ENCODE peak calls at places on chromosomes 1 and 21, in nine cellular contexts. One of them, this sample, is unnamed. For H3K9me3, the result is how much of the 10 kb centered on the place peaks cover.

GRCh38 chr1:33152685-33153432 is 29.0 kb downstream of the TRIM62 start:
- DNase-seq in prostate gland: peak
- DNase-seq in ovary: peak
- DNase-seq in H9: peak
- DNase-seq in transverse colon: no peak
- DNase-seq in uterus: peak
- DNase-seq in tibial nerve: peak
- DNase-seq in fibroblast of lung: no peak
- DNase-seq in PC-9: no peak
- DNase-seq in this sample: no peak

GRCh38 chr1:7385471-7386225 is 385.4 kb upstream of the VAMP3 start:
- DNase-seq in transverse colon: no peak
- DNase-seq in H9: peak
- DNase-seq in tibial nerve: no peak
- DNase-seq in prostate gland: no peak
- DNase-seq in uterus: no peak
- DNase-seq in ovary: no peak
- DNase-seq in fibroblast of lung: no peak
- DNase-seq in PC-9: no peak
- DNase-seq in this sample: no peak

GRCh38 chr1:219422811-219423598 is 189.9 kb downstream of the ZC3H11B start:
- DNase-seq in ovary: no peak
- DNase-seq in fibroblast of lung: peak
- DNase-seq in transverse colon: no peak
- DNase-seq in tibial nerve: no peak
- DNase-seq in uterus: no peak
- DNase-seq in H9: no peak
- DNase-seq in prostate gland: no peak
- DNase-seq in PC-9: no peak
- DNase-seq in this sample: no peak

GRCh38 chr1:200628223-200628868 is 7.8 kb upstream of the KIF14 start:
- DNase-seq in H9: no peak
- DNase-seq in transverse colon: peak
- DNase-seq in uterus: no peak
- DNase-seq in tibial nerve: no peak
- DNase-seq in ovary: no peak
- DNase-seq in prostate gland: no peak
- DNase-seq in PC-9: no peak
- DNase-seq in fibroblast of lung: no peak
- DNase-seq in this sample: no peak

GRCh38 chr1:64499966-64500365 is 30.0 kb downstream of the CACHD1 start:
- DNase-seq in fibroblast of lung: no peak
- DNase-seq in prostate gland: no peak
- DNase-seq in uterus: no peak
- DNase-seq in transverse colon: no peak
- DNase-seq in tibial nerve: no peak
- DNase-seq in H9: peak
- DNase-seq in ovary: no peak
- DNase-seq in PC-9: no peak
- DNase-seq in this sample: peak

GRCh38 chr1:29415156-29415830 is 179.0 kb downstream of the PTPRU start:
- DNase-seq in prostate gland: no peak
- DNase-seq in H9: peak
- DNase-seq in transverse colon: no peak
- DNase-seq in tibial nerve: no peak
- DNase-seq in fibroblast of lung: peak
- DNase-seq in PC-9: no peak
- DNase-seq in uterus: no peak
- DNase-seq in ovary: no peak
- DNase-seq in this sample: peak

GRCh38 chr1:156098782-156099181 is 15.7 kb upstream of the LMNA start:
- DNase-seq in transverse colon: no peak
- DNase-seq in H9: no peak
- DNase-seq in tibial nerve: no peak
- DNase-seq in ovary: no peak
- DNase-seq in prostate gland: no peak
- DNase-seq in fibroblast of lung: no peak
- DNase-seq in PC-9: no peak
- DNase-seq in uterus: no peak
- DNase-seq in this sample: no peak

GRCh38 chr1:119631433-119632102 is 16.5 kb downstream of the ZNF697 start:
- DNase-seq in tibial nerve: peak
- DNase-seq in ovary: peak
- DNase-seq in PC-9: no peak
- DNase-seq in prostate gland: peak
- DNase-seq in H9: peak
- DNase-seq in uterus: peak
- DNase-seq in fibroblast of lung: peak
- DNase-seq in transverse colon: peak
- DNase-seq in this sample: no peak

GRCh38 chr1:162206300-162206699 is 136.8 kb downstream of the NOS1AP start:
- DNase-seq in tibial nerve: no peak
- DNase-seq in fibroblast of lung: no peak
- DNase-seq in ovary: no peak
- DNase-seq in prostate gland: no peak
- DNase-seq in transverse colon: no peak
- DNase-seq in PC-9: no peak
- DNase-seq in H9: no peak
- DNase-seq in uterus: no peak
- DNase-seq in this sample: no peak

GRCh38 chr21:45151484-45152115 is 77.2 kb downstream of the ADARB1 start:
- DNase-seq in transverse colon: no peak
- DNase-seq in fibroblast of lung: no peak
- DNase-seq in PC-9: no peak
- DNase-seq in tibial nerve: no peak
- DNase-seq in uterus: no peak
- DNase-seq in prostate gland: no peak
- DNase-seq in H9: peak
- DNase-seq in ovary: no peak
- DNase-seq in this sample: no peak

DNA sequence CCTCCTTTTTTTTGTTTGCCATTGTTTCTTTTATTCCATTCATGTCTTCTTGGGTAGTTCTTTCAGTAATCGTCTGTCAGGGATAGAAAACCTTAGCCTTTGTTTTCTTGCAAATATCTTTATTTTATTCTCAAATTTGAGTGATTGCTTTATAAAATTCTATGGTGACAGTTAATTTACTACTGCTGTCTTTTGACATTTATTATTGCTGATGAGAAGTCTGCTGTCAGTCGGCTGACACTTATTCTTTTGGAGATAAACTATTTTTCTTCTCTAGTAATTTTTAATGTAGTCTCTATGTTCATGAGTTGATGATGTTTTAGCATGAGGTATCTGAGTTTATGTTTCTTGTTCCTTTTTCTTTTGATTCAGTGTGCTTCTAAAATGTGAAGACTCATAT is 983.8 kb downstream of the TTLL7 start:
- DNase-seq in ovary: no peak
- DNase-seq in transverse colon: no peak
- DNase-seq in H9: no peak
- DNase-seq in tibial nerve: no peak
- DNase-seq in prostate gland: no peak
- DNase-seq in PC-9: no peak
- DNase-seq in uterus: no peak
- DNase-seq in fibroblast of lung: no peak
- DNase-seq in this sample: no peak
- H3K9me3 ChIP-seq in ovary: under half
- H3K9me3 ChIP-seq in transverse colon: under half
- H3K9me3 ChIP-seq in H9: under half
- H3K9me3 ChIP-seq in tibial nerve: under half
- H3K9me3 ChIP-seq in prostate gland: under half
- H3K9me3 ChIP-seq in PC-9: under half
- H3K9me3 ChIP-seq in uterus: under half
- H3K9me3 ChIP-seq in fibroblast of lung: under half
- H3K9me3 ChIP-seq in this sample: under half

DNA sequence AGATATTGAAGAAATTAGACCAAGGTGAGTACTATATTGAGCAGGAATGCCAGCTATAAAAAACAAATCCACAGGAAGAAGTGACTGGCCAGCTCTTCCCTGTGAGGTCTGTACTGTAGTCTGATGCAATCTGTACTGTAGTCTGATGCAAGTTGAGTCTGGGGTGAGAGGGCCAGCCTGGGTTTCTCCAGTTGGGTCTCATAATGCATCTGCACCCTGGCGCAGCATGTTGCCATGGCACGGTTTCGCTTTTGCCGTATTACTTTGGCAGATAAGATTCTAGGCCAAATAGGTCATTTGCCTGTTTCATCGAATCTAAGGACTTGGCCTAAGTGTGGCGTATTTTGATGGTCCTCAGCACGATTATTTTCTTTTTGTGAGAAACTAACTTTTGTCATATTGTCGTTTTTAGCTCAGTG is 24.4 kb upstream of the PGD start:
- DNase-seq in fibroblast of lung: no peak
- DNase-seq in ovary: no peak
- DNase-seq in tibial nerve: no peak
- DNase-seq in H9: no peak
- DNase-seq in transverse colon: no peak
- DNase-seq in PC-9: no peak
- DNase-seq in prostate gland: no peak
- DNase-seq in uterus: no peak
- DNase-seq in this sample: no peak
- H3K9me3 ChIP-seq in fibroblast of lung: under half
- H3K9me3 ChIP-seq in ovary: under half
- H3K9me3 ChIP-seq in tibial nerve: under half
- H3K9me3 ChIP-seq in H9: under half
- H3K9me3 ChIP-seq in transverse colon: under half
- H3K9me3 ChIP-seq in PC-9: under half
- H3K9me3 ChIP-seq in prostate gland: under half
- H3K9me3 ChIP-seq in uterus: under half
- H3K9me3 ChIP-seq in this sample: under half

DNA sequence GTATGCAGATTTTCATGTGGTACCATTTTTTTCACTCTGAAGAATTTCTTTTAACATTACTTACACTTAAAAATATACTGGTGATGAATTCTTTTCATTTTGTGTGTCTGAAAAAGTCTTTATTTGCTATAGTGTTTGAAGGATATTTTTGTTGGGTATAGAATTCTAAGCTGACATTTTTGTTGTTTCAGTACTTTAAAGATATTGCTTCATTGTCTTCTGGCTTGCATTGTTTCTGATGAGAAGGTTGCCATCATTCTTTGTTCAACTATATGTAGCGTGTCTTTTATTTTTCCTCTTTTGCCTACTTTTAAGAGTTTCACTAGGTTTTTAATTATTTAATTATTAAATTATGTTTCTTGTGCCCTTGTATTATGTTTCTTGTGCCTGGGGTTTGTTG is 8.0 kb downstream of the HS2ST1 start:
- DNase-seq in H9: no peak
- DNase-seq in prostate gland: no peak
- DNase-seq in transverse colon: no peak
- DNase-seq in ovary: no peak
- DNase-seq in fibroblast of lung: no peak
- DNase-seq in tibial nerve: no peak
- DNase-seq in PC-9: no peak
- DNase-seq in uterus: no peak
- DNase-seq in this sample: no peak
- H3K9me3 ChIP-seq in H9: under half
- H3K9me3 ChIP-seq in prostate gland: under half
- H3K9me3 ChIP-seq in transverse colon: under half
- H3K9me3 ChIP-seq in ovary: under half
- H3K9me3 ChIP-seq in fibroblast of lung: under half
- H3K9me3 ChIP-seq in tibial nerve: under half
- H3K9me3 ChIP-seq in PC-9: under half
- H3K9me3 ChIP-seq in uterus: under half
- H3K9me3 ChIP-seq in this sample: under half

DNA sequence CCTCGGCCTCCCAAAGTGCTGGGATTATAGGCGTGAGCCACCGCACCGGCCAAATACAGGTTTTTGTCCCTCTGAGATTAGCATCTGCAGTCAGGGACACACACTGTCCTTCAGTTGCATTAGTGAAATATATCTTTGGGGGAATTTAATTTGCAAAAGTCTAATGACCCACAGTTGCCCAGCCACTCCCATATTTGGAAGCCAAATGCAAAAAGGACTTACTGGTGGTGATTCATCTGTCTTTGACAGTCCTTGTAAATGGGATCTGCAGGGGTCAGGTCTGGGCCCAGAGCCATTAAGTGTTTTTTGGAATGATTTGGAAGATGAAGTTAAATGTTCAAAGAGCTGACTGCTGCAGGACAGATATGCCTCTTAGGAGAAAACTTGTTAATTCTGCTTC is 44.6 kb upstream of the DNASE2B start:
- DNase-seq in fibroblast of lung: peak
- DNase-seq in prostate gland: no peak
- DNase-seq in tibial nerve: no peak
- DNase-seq in PC-9: no peak
- DNase-seq in H9: no peak
- DNase-seq in uterus: peak
- DNase-seq in ovary: no peak
- DNase-seq in transverse colon: no peak
- DNase-seq in this sample: no peak
- H3K9me3 ChIP-seq in fibroblast of lung: under half
- H3K9me3 ChIP-seq in prostate gland: under half
- H3K9me3 ChIP-seq in tibial nerve: under half
- H3K9me3 ChIP-seq in PC-9: under half
- H3K9me3 ChIP-seq in H9: under half
- H3K9me3 ChIP-seq in uterus: under half
- H3K9me3 ChIP-seq in ovary: under half
- H3K9me3 ChIP-seq in transverse colon: under half
- H3K9me3 ChIP-seq in this sample: under half

DNA sequence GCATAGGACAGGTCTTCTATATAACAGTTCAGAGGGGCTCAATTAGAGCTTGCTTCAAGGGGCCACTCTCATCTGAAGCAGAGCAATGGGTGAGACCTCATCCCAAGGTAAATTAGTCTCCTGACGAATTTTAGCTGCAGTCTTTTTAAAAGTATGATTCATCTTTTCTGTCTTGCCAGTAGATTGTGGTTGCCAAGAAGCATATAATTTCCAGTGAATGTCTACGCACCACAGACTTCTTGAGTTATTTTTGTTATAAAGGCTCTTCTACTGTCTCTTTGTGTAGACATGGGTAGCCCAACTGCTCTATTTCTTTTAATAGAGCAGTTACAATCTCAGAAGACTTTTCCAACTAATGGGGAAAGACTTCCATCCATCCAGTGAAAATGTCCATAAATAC is 108.9 kb upstream of the FMN2 start:
- DNase-seq in ovary: no peak
- DNase-seq in uterus: no peak
- DNase-seq in prostate gland: no peak
- DNase-seq in tibial nerve: no peak
- DNase-seq in H9: no peak
- DNase-seq in transverse colon: no peak
- DNase-seq in fibroblast of lung: peak
- DNase-seq in PC-9: no peak
- DNase-seq in this sample: no peak
- H3K9me3 ChIP-seq in ovary: under half
- H3K9me3 ChIP-seq in uterus: under half
- H3K9me3 ChIP-seq in prostate gland: under half
- H3K9me3 ChIP-seq in tibial nerve: under half
- H3K9me3 ChIP-seq in H9: under half
- H3K9me3 ChIP-seq in transverse colon: under half
- H3K9me3 ChIP-seq in fibroblast of lung: under half
- H3K9me3 ChIP-seq in PC-9: under half
- H3K9me3 ChIP-seq in this sample: under half

GRCh38 chr1:158941317-158941716 is 10.0 kb downstream of the PYHIN1 start:
- DNase-seq in fibroblast of lung: no peak
- DNase-seq in transverse colon: no peak
- DNase-seq in PC-9: no peak
- DNase-seq in uterus: no peak
- DNase-seq in tibial nerve: no peak
- DNase-seq in H9: no peak
- DNase-seq in prostate gland: no peak
- DNase-seq in ovary: no peak
- DNase-seq in this sample: no peak
- H3K9me3 ChIP-seq in fibroblast of lung: under half
- H3K9me3 ChIP-seq in transverse colon: under half
- H3K9me3 ChIP-seq in PC-9: under half
- H3K9me3 ChIP-seq in uterus: under half
- H3K9me3 ChIP-seq in tibial nerve: under half
- H3K9me3 ChIP-seq in H9: under half
- H3K9me3 ChIP-seq in prostate gland: under half
- H3K9me3 ChIP-seq in ovary: under half
- H3K9me3 ChIP-seq in this sample: under half